ENCODE peak calls at places on chromosomes 5 and 9, in five cellular contexts. A is IMR-90, W is A549, K is SK-N-SH, V is HepG2. S is an unnamed sample.
A peak's percentile ranks its signal among the peaks of the same experiment; 100 is the strongest.

GRCh38 chr5:56169281-56169680 is 63.8 kb downstream of the ANKRD55 start:
- DNase-seq in A (peak; percentile 74), W (no peak), K (no peak), V (no peak), S (no peak)

GRCh38 chr9:124802426-124802825 is 25.5 kb downstream of the OLFML2A start:
- DNase-seq in A (no peak), W (no peak), K (no peak), V (no peak), S (no peak)

GRCh38 chr9:113875917-113876805 is at the start of gene ZNF618:
- DNase-seq in A (no peak), W (peak; percentile 55), K (peak; percentile 91), V (no peak), S (no peak)

GRCh38 chr9:91810286-91810905 is 139.6 kb downstream of the ROR2 start:
- DNase-seq in A (no peak), W (no peak), K (no peak), V (no peak), S (no peak)

GRCh38 chr5:86684222-86684621 is 66.5 kb downstream of the COX7C start:
- DNase-seq in A (no peak), W (no peak), K (no peak), V (no peak), S (no peak)

GRCh38 chr5:171397599-171397998 is 9.9 kb downstream of the NPM1 start:
- DNase-seq in A (no peak), W (no peak), K (no peak), V (no peak), S (no peak)

GRCh38 chr5:35009059-35009458 is 38.7 kb downstream of the AGXT2 start:
- DNase-seq in A (peak; percentile 59), W (no peak), K (no peak), V (no peak), S (no peak)

GRCh38 chr5:27594141-27594540 is 555.8 kb upstream of the CDH9 start:
- DNase-seq in A (no peak), W (no peak), K (no peak), V (no peak), S (no peak)

GRCh38 chr5:137888489-137888874 is 775 bp upstream of the PKD2L2 start:
- DNase-seq in A (no peak), W (no peak), K (peak; percentile 44), V (no peak), S (no peak)

GRCh38 chr5:57779383-57780223 is 297.0 kb upstream of the ACTBL2 start:
- DNase-seq in A (peak; percentile 83), W (peak; percentile 35), K (peak; percentile 42), V (peak; percentile 49), S (no peak)

GRCh38 chr9:134625361-134626140 is 16.1 kb upstream of the COL5A1 start:
- DNase-seq in A (peak; percentile 50), W (no peak), K (no peak), V (no peak), S (no peak)

GRCh38 chr5:107464403-107464802 is 206.3 kb downstream of the EFNA5 start:
- DNase-seq in A (no peak), W (no peak), K (no peak), V (no peak), S (no peak)

GRCh38 chr9:126673689-126674364 is 60.1 kb downstream of the LMX1B start:
- DNase-seq in A (peak; percentile 2), W (no peak), K (peak; percentile 76), V (peak; percentile 15), S (no peak)

GRCh38 chr5:122653087-122654017 is 121.5 kb upstream of the SNX2 start:
- DNase-seq in A (peak; percentile 16), W (no peak), K (no peak), V (no peak), S (no peak)

GRCh38 chr5:10288600-10289213 is 19.0 kb downstream of the CMBL start:
- DNase-seq in A (no peak), W (no peak), K (no peak), V (no peak), S (no peak)

GRCh38 chr9:133892193-133892920 is 99.8 kb downstream of the VAV2 start:
- DNase-seq in A (no peak), W (no peak), K (no peak), V (peak; percentile 99), S (no peak)

GRCh38 chr5:1028481-1029269 is 20.1 kb downstream of the NKD2 start:
- DNase-seq in A (no peak), W (no peak), K (peak; percentile 29), V (no peak), S (no peak)

GRCh38 chr5:2007906-2008437 is 125.2 kb upstream of the IRX4 start:
- DNase-seq in A (no peak), W (no peak), K (no peak), V (no peak), S (peak; percentile 45)

GRCh38 chr9:134814598-134815215 is 65.9 kb upstream of the FCN2 start:
- DNase-seq in A (peak; percentile 67), W (peak; percentile 23), K (no peak), V (no peak), S (no peak)

GRCh38 chr5:142495561-142495960 is 170.7 kb upstream of the SPRY4 start:
- DNase-seq in A (no peak), W (no peak), K (no peak), V (no peak), S (no peak)
- TF ChIP-seq RFX5 in A (no peak), W (no peak), K (no peak), V (no peak), S (no peak)

GRCh38 chr5:168843277-168843997 is 264.3 kb upstream of the PANK3 start:
- DNase-seq in A (no peak), W (no peak), K (no peak), V (no peak), S (no peak)

GRCh38 chr5:168842571-168843205 is 263.5 kb upstream of the PANK3 start:
- DNase-seq in A (no peak), W (no peak), K (no peak), V (no peak), S (no peak)

GRCh38 chr5:168850683-168851082 is 271.5 kb upstream of the PANK3 start:
- DNase-seq in A (no peak), W (no peak), K (no peak), V (no peak), S (no peak)

GRCh38 chr5:168843998-168844374 is 264.8 kb upstream of the PANK3 start:
- DNase-seq in A (no peak), W (no peak), K (no peak), V (no peak), S (no peak)

DNA sequence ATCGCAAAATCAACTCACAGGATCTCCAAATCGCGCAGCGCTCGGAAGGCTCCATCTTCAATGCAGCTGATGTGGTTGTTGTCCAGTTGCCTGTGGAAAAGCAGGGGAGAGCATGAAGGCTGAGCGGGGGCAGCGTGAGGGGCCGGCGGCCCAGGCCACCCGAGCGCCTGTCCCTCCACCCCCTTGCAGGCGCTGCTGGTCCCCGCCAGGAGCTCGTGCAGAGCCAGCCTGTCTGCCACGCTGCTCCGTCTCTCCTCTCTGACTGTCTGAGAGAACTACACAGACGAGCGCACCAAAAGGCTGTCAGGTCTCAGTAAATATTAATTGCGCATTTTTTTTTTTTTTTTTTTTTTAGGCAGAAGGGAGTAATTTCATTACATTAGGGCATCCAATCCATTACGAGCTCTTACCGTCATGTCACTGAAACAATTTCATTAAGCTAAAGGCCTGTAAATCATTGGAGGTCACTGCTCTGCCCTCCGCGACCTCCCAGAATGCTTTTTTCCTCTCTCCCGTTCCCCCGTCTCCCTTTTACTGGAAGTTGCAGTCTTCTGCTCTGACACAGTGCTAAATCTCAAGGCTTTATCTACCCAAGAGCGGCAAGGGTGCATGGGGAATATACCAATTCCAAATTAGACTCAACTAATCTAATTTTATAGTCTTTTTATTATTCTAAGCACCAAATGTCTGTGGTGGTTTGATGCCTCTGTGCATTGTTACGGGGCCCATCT is 265.6 kb upstream of the PANK3 start:
- DNase-seq in A (no peak), W (no peak), K (peak; percentile 82), V (no peak), S (no peak)
- TF ChIP-seq RFX5 in A (no peak), W (no peak), K (peak; percentile 23), V (no peak), S (no peak)

GRCh38 chr5:143113461-143113860 is 290.0 kb downstream of the NR3C1 start:
- DNase-seq in A (no peak), W (no peak), K (no peak), V (no peak), S (no peak)
- TF ChIP-seq RFX5 in A (no peak), W (no peak), K (no peak), V (no peak), S (no peak)

DNA sequence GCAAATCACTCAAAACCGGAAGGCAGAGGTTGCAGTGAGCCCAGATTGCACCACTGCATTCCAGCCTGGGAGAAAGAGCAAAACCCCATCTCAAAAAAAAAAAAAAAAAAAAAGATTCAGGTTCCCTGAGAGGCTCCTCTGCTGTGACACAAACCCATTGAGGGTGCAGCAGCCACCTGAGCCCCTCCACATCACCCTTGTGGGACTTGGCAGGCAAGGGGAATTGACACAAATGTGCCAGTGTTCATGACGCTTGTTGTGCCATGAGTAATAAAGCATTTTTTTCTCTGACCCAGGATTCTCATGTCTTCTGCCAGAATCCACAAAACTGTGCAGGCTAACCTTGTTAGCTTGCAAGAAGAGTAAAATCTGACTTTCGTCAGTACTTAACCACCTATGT is 149.6 kb downstream of the TTC39B start:
- DNase-seq in A (no peak), W (no peak), K (no peak), V (no peak), S (no peak)
- TF ChIP-seq RFX5 in A (no peak), W (no peak), K (no peak), V (no peak), S (no peak)

DNA sequence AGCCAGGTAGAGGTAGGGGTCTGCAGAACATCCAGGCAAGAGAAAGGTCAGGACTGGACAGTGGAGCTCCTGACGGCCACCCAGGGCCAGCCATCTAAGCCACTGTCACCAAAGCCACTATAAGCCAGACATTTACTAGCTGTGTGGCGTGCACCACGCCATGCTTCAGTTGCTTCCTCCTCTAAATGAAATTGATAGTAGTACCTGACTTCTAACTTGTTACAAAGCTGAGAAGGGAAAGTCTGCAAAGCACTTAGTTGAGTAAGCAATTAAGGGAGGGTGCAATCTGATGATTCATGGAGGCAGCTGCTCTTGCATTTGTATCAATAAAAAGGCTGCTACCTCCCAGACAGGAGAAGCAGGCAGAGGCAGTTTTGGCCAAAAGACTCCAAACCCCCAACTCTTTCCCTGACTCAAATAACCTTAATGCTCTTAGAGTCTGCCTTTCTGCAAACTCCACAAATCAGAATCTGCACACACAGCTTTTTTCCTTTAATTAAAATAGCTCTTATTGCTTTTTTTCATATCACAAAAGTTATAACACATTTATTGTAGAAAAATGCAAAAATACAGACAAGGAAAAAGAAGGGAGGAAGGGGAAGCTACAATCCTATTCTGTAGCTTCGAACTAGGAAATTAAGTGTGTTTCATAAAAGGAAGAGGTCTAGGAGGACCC is 19.2 kb upstream of the RAPGEF1 start:
- DNase-seq in A (peak; percentile 25), W (no peak), K (no peak), V (no peak), S (no peak)
- TF ChIP-seq RFX5 in A (no peak), W (no peak), K (no peak), V (no peak), S (no peak)

GRCh38 chr5:130198927-130199326 is 294.7 kb downstream of the CHSY3 start:
- DNase-seq in A (no peak), W (peak; percentile 28), K (peak; percentile 3), V (peak; percentile 28), S (peak; percentile 9)
- TF ChIP-seq RFX5 in A (no peak), W (no peak), K (no peak), V (no peak), S (no peak)

S was measured in H1.